ENCODE peak calls at places on chromosomes 12 and 14, in ten cellular contexts. Q, X, M, Y, V, A, K, S, W and Z are unnamed samples.

GRCh38 chr12:13443498-13443897 is 247.0 kb downstream of the EMP1 start:
- DNase-seq in W (no peak), M (no peak), X (peak; percentile 24), K (no peak), V (no peak), Y (no peak), Q (no peak), A (no peak), S (no peak), Z (no peak)

GRCh38 chr12:130634866-130635265 is 81.2 kb downstream of the RIMBP2 start:
- DNase-seq in M (no peak), Y (no peak), X (no peak), S (no peak), K (no peak), A (peak; percentile 13), V (no peak), Q (no peak), W (no peak), Z (no peak)

GRCh38 chr14:94180655-94181271 is 6.6 kb downstream of the PPP4R4 start:
- DNase-seq in Y (no peak), Q (peak; percentile 50), W (peak; percentile 49), K (no peak), A (no peak), V (peak; percentile 63), M (no peak), X (no peak), S (peak; percentile 71), Z (no peak)

GRCh38 chr14:103625361-103626095 is 3.5 kb upstream of the KLC1 start:
- DNase-seq in Q (no peak), Y (peak; percentile 28), S (no peak), X (peak; percentile 19), K (peak; percentile 41), V (no peak), W (no peak), M (peak; percentile 30), A (no peak), Z (no peak)

GRCh38 chr12:98745578-98746391 is 100.7 kb downstream of the APAF1 start:
- DNase-seq in W (peak; percentile 19), X (no peak), K (no peak), M (no peak), Y (no peak), A (no peak), Q (peak; percentile 21), S (peak; percentile 57), V (peak; percentile 53), Z (no peak)

GRCh38 chr12:52202361-52203078 is 10.7 kb upstream of the KRT80 start:
- DNase-seq in S (peak; percentile 44), Y (peak; percentile 39), K (no peak), V (peak; percentile 63), M (no peak), Q (no peak), A (peak; percentile 58), X (no peak), W (no peak), Z (peak; percentile 58)

GRCh38 chr14:64717870-64718269 is 13.6 kb downstream of the PLEKHG3 start:
- DNase-seq in X (no peak), V (no peak), Y (no peak), W (no peak), A (peak; percentile 73), M (no peak), K (no peak), Q (no peak), S (no peak), Z (no peak)

GRCh38 chr12:124916370-124917134 is 2.1 kb upstream of the UBC start:
- DNase-seq in Q (peak; percentile 95), M (peak; percentile 49), W (no peak), X (peak; percentile 86), K (no peak), Y (peak; percentile 63), A (peak; percentile 92), V (peak; percentile 99), S (peak; percentile 46), Z (peak; percentile 79)

GRCh38 chr12:53709671-53710070 is 17.6 kb downstream of the CALCOCO1 start:
- DNase-seq in M (no peak), K (no peak), X (no peak), Y (peak; percentile 34), A (peak; percentile 29), S (no peak), W (no peak), V (peak; percentile 20), Q (no peak), Z (no peak)

GRCh38 chr12:4143909-4144308 is 129.7 kb upstream of the CCND2 start:
- DNase-seq in S (peak; percentile 56), Y (no peak), V (no peak), Q (no peak), X (no peak), A (no peak), K (no peak), W (no peak), M (no peak), Z (no peak)

GRCh38 chr14:100085451-100085850 is 20.2 kb downstream of the EVL start:
- DNase-seq in Y (no peak), V (no peak), A (no peak), Q (no peak), K (no peak), X (no peak), W (no peak), S (no peak), M (no peak), Z (no peak)

GRCh38 chr14:101236496-101237240 is 324.6 kb upstream of the DIO3 start:
- DNase-seq in Q (no peak), S (no peak), A (peak; percentile 56), V (no peak), M (no peak), K (no peak), X (no peak), Y (no peak), W (no peak), Z (peak; percentile 10)

GRCh38 chr14:85867450-85867849 is 337.5 kb downstream of the FLRT2 start:
- DNase-seq in M (no peak), Y (no peak), K (no peak), Q (no peak), W (no peak), X (no peak), S (peak; percentile 53), V (no peak), A (no peak), Z (no peak)

GRCh38 chr12:106645074-106645421 is 62.2 kb downstream of the RFX4 start:
- DNase-seq in S (no peak), W (no peak), M (no peak), K (no peak), X (peak; percentile 78), V (no peak), A (peak; percentile 81), Q (no peak), Y (no peak), Z (no peak)

GRCh38 chr12:121188227-121188626 is 21.7 kb upstream of the P2RX4 start:
- DNase-seq in V (no peak), A (no peak), K (no peak), Q (no peak), W (no peak), M (no peak), X (no peak), Y (no peak), S (no peak), Z (no peak)

GRCh38 chr12:20125259-20125919 is 242.9 kb upstream of the PDE3A start:
- DNase-seq in S (no peak), K (no peak), M (no peak), X (no peak), A (no peak), W (no peak), Y (no peak), Q (no peak), V (no peak), Z (no peak)

GRCh38 chr14:22231022-22231421 is 358.0 kb downstream of the DAD1 start:
- DNase-seq in W (no peak), M (peak; percentile 35), S (no peak), A (no peak), V (no peak), X (no peak), Q (no peak), K (no peak), Y (peak; percentile 85), Z (no peak)

GRCh38 chr14:101721951-101722661 is 39.4 kb upstream of the PPP2R5C start:
- DNase-seq in M (peak; percentile 79), K (peak; percentile 77), V (peak; percentile 75), Q (no peak), A (no peak), W (no peak), S (peak; percentile 53), X (peak; percentile 71), Y (peak; percentile 78), Z (no peak)

GRCh38 chr12:62660763-62661162 is 194.1 kb downstream of the MON2 start:
- DNase-seq in M (no peak), W (no peak), X (no peak), S (no peak), K (no peak), V (peak; percentile 87), Y (no peak), A (no peak), Q (peak; percentile 59), Z (no peak)
- H3K27ac ChIP-seq in M (no peak overlapping the region), W (no peak overlapping the region), X (no peak overlapping the region), S (peak overlapping the region; percentile 98), K (no peak overlapping the region), V (peak overlapping the region; percentile 82), Y (no peak overlapping the region), A (no peak overlapping the region), Q (peak overlapping the region; percentile 42), Z (no peak overlapping the region)

DNA sequence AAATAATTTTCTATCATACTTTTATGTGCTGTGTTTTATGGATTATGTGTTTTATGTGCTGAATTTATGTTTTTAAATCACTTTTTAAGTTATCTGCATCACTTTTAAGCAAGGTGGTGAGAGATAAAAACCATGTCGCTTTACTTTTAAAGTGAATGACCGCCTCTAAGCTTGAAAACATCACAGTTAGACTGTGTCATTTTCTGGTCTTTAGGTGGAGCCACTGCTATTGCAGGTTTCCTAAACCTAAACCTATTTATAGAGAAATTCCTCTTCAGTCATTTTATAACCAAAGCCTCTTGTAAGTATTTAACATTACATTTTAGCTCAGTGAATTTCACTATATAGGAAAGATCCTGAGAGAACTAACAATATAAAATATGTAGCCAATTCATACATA is 21.0 kb upstream of the MDM2 start:
- DNase-seq in M (no peak), X (no peak), Q (no peak), V (peak; percentile 21), K (no peak), Y (peak; percentile 17), S (peak; percentile 26), A (no peak), W (no peak), Z (no peak)
- H3K27ac ChIP-seq in M (no peak overlapping the region), X (peak overlapping the region; percentile 41), Q (no peak overlapping the region), V (peak overlapping the region; percentile 85), K (no peak overlapping the region), Y (peak overlapping the region; percentile 79), S (peak overlapping the region; percentile 26), A (no peak overlapping the region), W (peak overlapping the region; percentile 73), Z (peak overlapping the region; percentile 85)

DNA sequence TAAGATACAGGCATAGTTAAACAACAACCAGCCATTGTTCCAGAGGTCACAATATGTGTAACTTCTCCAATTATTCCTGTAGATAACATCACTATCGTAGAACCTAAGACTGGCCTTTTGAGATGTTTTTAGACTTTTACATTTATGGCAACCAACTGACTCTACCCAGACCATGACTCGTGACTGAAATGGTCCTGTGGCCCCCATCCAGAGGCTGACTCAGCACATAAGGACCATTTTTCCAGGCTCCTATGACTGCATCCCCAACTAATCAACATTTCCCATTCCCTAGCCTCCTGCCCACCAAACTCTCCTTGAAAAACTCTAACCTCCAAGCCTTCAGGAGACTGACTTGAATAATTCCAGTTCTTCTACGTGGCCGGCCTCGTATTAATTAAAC is 52.6 kb upstream of the NID2 start:
- DNase-seq in K (no peak), S (no peak), M (no peak), W (no peak), X (no peak), Q (peak; percentile 23), V (peak; percentile 39), A (no peak), Y (no peak), Z (no peak)
- H3K27ac ChIP-seq in K (no peak overlapping the region), S (no peak overlapping the region), M (no peak overlapping the region), W (no peak overlapping the region), X (no peak overlapping the region), Q (no peak overlapping the region), V (no peak overlapping the region), A (no peak overlapping the region), Y (no peak overlapping the region), Z (no peak overlapping the region)

GRCh38 chr12:59069481-59069880 is 149.2 kb upstream of the LRIG3 start:
- DNase-seq in K (no peak), Y (no peak), Q (no peak), S (no peak), A (no peak), W (no peak), V (no peak), M (no peak), X (no peak), Z (no peak)
- H3K27ac ChIP-seq in K (no peak overlapping the region), Y (no peak overlapping the region), Q (no peak overlapping the region), S (no peak overlapping the region), A (no peak overlapping the region), W (no peak overlapping the region), V (no peak overlapping the region), M (no peak overlapping the region), X (no peak overlapping the region), Z (no peak overlapping the region)